ENCODE peak calls at places on chromosomes 4 and X, in four cellular contexts. One of them, this sample, is unnamed.

GRCh38 chr4:180261346-180261745 is 1981.9 kb upstream of the TENM3 start:
- DNase-seq in pancreas: no peak
- DNase-seq in posterior cingulate gyrus: no peak
- DNase-seq in glutamatergic neuron: no peak
- DNase-seq in this sample: no peak

GRCh38 chr4:145716661-145717200 is 36.8 kb downstream of the C4orf51 start:
- DNase-seq in posterior cingulate gyrus: no peak
- DNase-seq in glutamatergic neuron: no peak
- DNase-seq in pancreas: no peak
- DNase-seq in this sample: no peak

GRCh38 chrX:132561974-132562373 is 73.1 kb upstream of the MBNL3 start:
- DNase-seq in pancreas: no peak
- DNase-seq in posterior cingulate gyrus: no peak
- DNase-seq in glutamatergic neuron: no peak
- DNase-seq in this sample: no peak

GRCh38 chr4:185269286-185269685 is 59.9 kb downstream of the SNX25 start:
- DNase-seq in posterior cingulate gyrus: no peak
- DNase-seq in glutamatergic neuron: no peak
- DNase-seq in pancreas: no peak
- DNase-seq in this sample: no peak

GRCh38 chr4:18689308-18689915 is 667.9 kb upstream of the LCORL start:
- DNase-seq in glutamatergic neuron: peak
- DNase-seq in pancreas: no peak
- DNase-seq in posterior cingulate gyrus: no peak
- DNase-seq in this sample: peak

GRCh38 chr4:105666693-105667092 is 41.8 kb downstream of the INTS12 start:
- DNase-seq in pancreas: no peak
- DNase-seq in posterior cingulate gyrus: no peak
- DNase-seq in glutamatergic neuron: no peak
- DNase-seq in this sample: no peak

GRCh38 chrX:19886888-19887531 is 390 bp downstream of the SH3KBP1 start:
- DNase-seq in posterior cingulate gyrus: peak
- DNase-seq in pancreas: peak
- DNase-seq in glutamatergic neuron: peak
- DNase-seq in this sample: no peak

GRCh38 chrX:104750146-104750699 is 184.2 kb downstream of the IL1RAPL2 start:
- DNase-seq in posterior cingulate gyrus: no peak
- DNase-seq in pancreas: no peak
- DNase-seq in glutamatergic neuron: no peak
- DNase-seq in this sample: no peak

GRCh38 chrX:45846328-45846727 is 645.7 kb upstream of the DIPK2B start:
- DNase-seq in pancreas: no peak
- DNase-seq in posterior cingulate gyrus: no peak
- DNase-seq in glutamatergic neuron: no peak
- DNase-seq in this sample: no peak

GRCh38 chr4:52107336-52107735 is 56.2 kb downstream of the SPATA18 start:
- DNase-seq in glutamatergic neuron: no peak
- DNase-seq in posterior cingulate gyrus: no peak
- DNase-seq in pancreas: no peak
- DNase-seq in this sample: no peak

GRCh38 chr4:835148-836002 is 9.4 kb upstream of the CPLX1 start:
- DNase-seq in pancreas: peak
- DNase-seq in glutamatergic neuron: peak
- DNase-seq in posterior cingulate gyrus: peak
- DNase-seq in this sample: no peak

GRCh38 chrX:119942831-119943184 is 743 bp downstream of the NKAP start:
- DNase-seq in pancreas: no peak
- DNase-seq in glutamatergic neuron: no peak
- DNase-seq in posterior cingulate gyrus: no peak
- DNase-seq in this sample: no peak

This sample was measured in Jurkat, Clone E6-1.